ENCODE peak calls at places on chromosomes 6 and 20, in four cellular contexts. G is right lobe of liver, Q is IMR-90, F is A549. S is an unnamed sample.

GRCh38 chr20:37775200-37775599 is 81.4 kb downstream of the CTNNBL1 start:
- ATAC-seq in F (no peak), G (no peak), Q (no peak), S (no peak)

GRCh38 chr6:64520050-64520449 is 884.4 kb downstream of the PHF3 start:
- ATAC-seq in Q (peak; percentile 96), G (no peak), F (peak; percentile 54), S (no peak)

GRCh38 chr6:119259027-119259426 is 90.5 kb downstream of the MAN1A1 start:
- ATAC-seq in G (peak; percentile 21), F (no peak), Q (no peak), S (no peak)

GRCh38 chr6:34514112-34514511 is 42.0 kb downstream of the SPDEF start:
- ATAC-seq in Q (no peak), F (no peak), G (no peak), S (no peak)

GRCh38 chr20:33701629-33702450 is 15.7 kb upstream of the E2F1 start:
- ATAC-seq in Q (no peak), F (no peak), G (peak; percentile 32), S (no peak)

GRCh38 chr20:32509639-32510066 is 75.5 kb downstream of the NOL4L start:
- ATAC-seq in Q (peak; percentile 70), G (peak; percentile 14), F (peak; percentile 52), S (no peak)

GRCh38 chr20:47319517-47320252 is 36.8 kb downstream of the ZMYND8 start:
- ATAC-seq in Q (no peak), G (no peak), F (no peak), S (no peak)

GRCh38 chr6:30861257-30862048 is 22.9 kb upstream of the DDR1 start:
- ATAC-seq in G (no peak), F (no peak), Q (no peak), S (no peak)

GRCh38 chr6:156449128-156449527 is 328.1 kb upstream of the ARID1B start:
- ATAC-seq in F (no peak), G (peak; percentile 71), Q (no peak), S (no peak)

GRCh38 chr6:75431379-75431778 is 62.2 kb downstream of the FILIP1 start:
- ATAC-seq in F (no peak), G (no peak), Q (peak; percentile 61), S (peak; percentile 46)

GRCh38 chr6:35794536-35795452 is 2.3 kb downstream of the CLPS start:
- ATAC-seq in Q (no peak), F (no peak), G (no peak), S (no peak)

GRCh38 chr20:16283978-16284377 is 289.3 kb downstream of the KIF16B start:
- ATAC-seq in F (no peak), Q (no peak), G (no peak), S (no peak)

GRCh38 chr20:53124075-53124532 is 151.9 kb downstream of the TSHZ2 start:
- ATAC-seq in G (peak; percentile 60), F (no peak), Q (no peak), S (peak; percentile 92)

GRCh38 chr6:113818528-113818927 is 38.6 kb upstream of the MARCKS start:
- ATAC-seq in G (peak; percentile 89), F (no peak), Q (peak; percentile 35), S (no peak)

GRCh38 chr20:51014797-51015722 is 7.8 kb downstream of the KCNG1 start:
- ATAC-seq in F (peak; percentile 67), G (peak; percentile 60), Q (peak; percentile 98), S (no peak)

GRCh38 chr20:3971145-3971544 is 44.2 kb downstream of the RNF24 start:
- ATAC-seq in Q (no peak), G (no peak), F (no peak), S (no peak)

GRCh38 chr20:23670361-23670760 is 18.5 kb downstream of the CST4 start:
- ATAC-seq in G (no peak), Q (no peak), F (no peak), S (no peak)

GRCh38 chr20:49460916-49461315 is 21.6 kb downstream of the KCNB1 start:
- ATAC-seq in G (peak; percentile 92), F (no peak), Q (no peak), S (no peak)

GRCh38 chr20:53925651-53926401 is 144.6 kb downstream of the BCAS1 start:
- ATAC-seq in F (no peak), Q (no peak), G (no peak), S (no peak)

GRCh38 chr6:20188630-20189075 is 23.6 kb downstream of the MBOAT1 start:
- ATAC-seq in Q (peak; percentile 59), F (no peak), G (no peak), S (no peak)

GRCh38 chr6:132972971-132973370 is 158.6 kb downstream of the RPS12 start:
- ATAC-seq in G (no peak), Q (no peak), F (no peak), S (no peak)

GRCh38 chr20:59055302-59055701 is 12.7 kb upstream of the PRELID3B start:
- ATAC-seq in G (peak; percentile 46), F (no peak), Q (peak; percentile 60), S (no peak)
- TF ChIP-seq CTCF in G (peak; percentile 39), F (peak; percentile 49), Q (peak; percentile 52), S (peak; percentile 22)

GRCh38 chr20:64065062-64065972 is 2.3 kb downstream of the TCEA2 start:
- ATAC-seq in Q (no peak), G (peak; percentile 23), F (no peak), S (no peak)

GRCh38 chr20:64062276-64062595 is 762 bp upstream of the TCEA2 start:
- ATAC-seq in Q (no peak), G (no peak), F (no peak), S (no peak)

GRCh38 chr20:64064145-64064698 is 1.2 kb downstream of the TCEA2 start:
- ATAC-seq in G (peak; percentile 50), F (peak; percentile 28), Q (peak; percentile 5), S (no peak)

GRCh38 chr20:64062596-64063388 is at the start of gene TCEA2:
- ATAC-seq in Q (peak; percentile 94), F (peak; percentile 83), G (peak; percentile 79), S (peak; percentile 97)

GRCh38 chr20:64063389-64064144 is 569 bp downstream of the TCEA2 start:
- ATAC-seq in G (peak; percentile 3), Q (peak; percentile 6), F (no peak), S (no peak)
- TF ChIP-seq POLR2A in G (no peak), Q (no peak), F (no peak), S (no peak)

GRCh38 chr20:2089447-2089846 is 12.2 kb upstream of the STK35 start:
- ATAC-seq in F (no peak), G (no peak), Q (no peak), S (no peak)
- H3K4me3 ChIP-seq in F (no peak overlapping the region), G (no peak overlapping the region), Q (no peak overlapping the region), S (no peak overlapping the region)

DNA sequence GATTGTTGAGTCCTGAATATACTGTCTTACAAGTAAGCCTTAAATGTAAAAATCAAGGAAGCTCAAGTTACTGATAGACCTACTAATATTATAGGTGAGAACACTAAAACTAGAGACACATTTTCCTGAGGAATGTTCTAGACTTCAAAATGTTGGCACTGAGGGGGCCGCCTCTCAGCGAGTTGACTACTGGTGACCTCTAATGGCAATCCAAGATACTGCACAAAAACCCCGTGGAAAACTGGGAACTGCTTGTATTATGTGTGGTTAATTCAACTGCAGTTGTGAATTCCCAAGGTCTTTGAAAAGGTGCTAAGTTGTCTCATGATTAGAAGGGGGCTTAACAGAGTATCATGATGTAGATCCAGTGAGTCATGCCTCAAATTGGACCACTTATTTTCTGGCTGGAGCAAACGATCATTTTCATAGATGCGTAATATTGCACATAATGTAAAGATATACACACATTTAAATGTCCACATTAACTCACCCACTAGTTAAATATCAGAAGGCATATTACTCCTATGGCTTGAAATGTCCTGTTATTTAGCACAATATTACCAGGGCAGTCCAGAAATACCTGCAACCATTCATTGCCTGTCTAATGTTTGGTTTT is 336.2 kb downstream of the FOXA2 start:
- ATAC-seq in G (peak; percentile 49), Q (no peak), F (no peak), S (no peak)
- TF ChIP-seq CTCF in G (peak; percentile 44), Q (peak; percentile 30), F (peak; percentile 60), S (no peak)

S was measured in gastroesophageal sphincter.